ENCODE peak calls at places on chromosome 9, in ten cellular contexts. X is GM04504; J is NCI-H748 treated with DMSO at 0.1 percent for 48 hours; T is CD8-positive, alpha-beta T cell; K is Jurkat, Clone E6-1; Q is Peyer's patch; P is aorta; L is RPMI7951; R is HFF-Myc; G is A549. C is an unnamed sample.

GRCh38 chr9:28212979-28213378 is 639.7 kb upstream of the C9orf72 start:
- DNase-seq in X (peak), J (no peak), T (no peak), K (no peak), Q (no peak), P (no peak), L (peak), R (peak), G (peak), C (no peak)

GRCh38 chr9:95383845-95384244 is 66.3 kb upstream of the FANCC start:
- DNase-seq in X (no peak), J (no peak), T (no peak), K (no peak), Q (no peak), P (no peak), L (peak), R (no peak), G (peak), C (no peak)

GRCh38 chr9:27519466-27520465 is 4.3 kb upstream of the IFNK start:
- DNase-seq in X (peak), J (no peak), T (no peak), K (no peak), Q (no peak), P (no peak), L (no peak), R (no peak), G (peak), C (no peak)

GRCh38 chr9:127528407-127529251 is 77.3 kb downstream of the LRSAM1 start:
- DNase-seq in X (no peak), J (no peak), T (no peak), K (no peak), Q (no peak), P (no peak), L (no peak), R (no peak), G (no peak), C (no peak)

GRCh38 chr9:129626079-129626943 is at the start of gene NTMT1:
- DNase-seq in X (peak), J (peak), T (peak), K (peak), Q (peak), P (peak), L (peak), R (no peak), G (peak), C (peak)

GRCh38 chr9:34992376-34992951 is 2.9 kb downstream of the DNAJB5 start:
- DNase-seq in X (peak), J (no peak), T (peak), K (no peak), Q (no peak), P (peak), L (peak), R (peak), G (peak), C (peak)

GRCh38 chr9:76592105-76593010 is 133.4 kb downstream of the GCNT1 start:
- DNase-seq in X (peak), J (no peak), T (no peak), K (no peak), Q (no peak), P (no peak), L (peak), R (no peak), G (no peak), C (no peak)

GRCh38 chr9:94084314-94084713 is at the start of gene PTPDC1:
- DNase-seq in X (peak), J (no peak), T (no peak), K (peak), Q (no peak), P (no peak), L (peak), R (no peak), G (peak), C (no peak)

GRCh38 chr9:124259273-124260078 is 1.7 kb downstream of the NEK6 start:
- DNase-seq in X (peak), J (no peak), T (no peak), K (no peak), Q (peak), P (peak), L (peak), R (no peak), G (peak), C (peak)

GRCh38 chr9:32264171-32264862 is 120.1 kb upstream of the ACO1 start:
- DNase-seq in X (no peak), J (no peak), T (no peak), K (no peak), Q (no peak), P (no peak), L (no peak), R (no peak), G (no peak), C (no peak)

GRCh38 chr9:98859941-98860340 is 52.5 kb downstream of the GALNT12 start:
- DNase-seq in X (no peak), J (no peak), T (no peak), K (no peak), Q (no peak), P (no peak), L (no peak), R (no peak), G (no peak), C (no peak)

GRCh38 chr9:114370985-114371335 is 16.8 kb downstream of the AKNA start:
- DNase-seq in X (no peak), J (no peak), T (no peak), K (no peak), Q (peak), P (no peak), L (no peak), R (no peak), G (no peak), C (peak)

GRCh38 chr9:128685636-128686489 is 3.2 kb upstream of the SET start:
- DNase-seq in X (no peak), J (no peak), T (peak), K (no peak), Q (peak), P (no peak), L (no peak), R (no peak), G (no peak), C (no peak)

GRCh38 chr9:15059003-15059402 is 148.8 kb upstream of the FREM1 start:
- DNase-seq in X (no peak), J (no peak), T (no peak), K (no peak), Q (no peak), P (no peak), L (no peak), R (no peak), G (no peak), C (no peak)

GRCh38 chr9:128001411-128002298 is 20.9 kb upstream of the EEIG1 start:
- DNase-seq in X (peak), J (no peak), T (no peak), K (no peak), Q (no peak), P (peak), L (peak), R (peak), G (peak), C (no peak)

GRCh38 chr9:6822696-6823095 is 64.9 kb downstream of the KDM4C start:
- DNase-seq in X (no peak), J (no peak), T (no peak), K (no peak), Q (no peak), P (no peak), L (no peak), R (no peak), G (no peak), C (no peak)

GRCh38 chr9:137645211-137645610 is 26.4 kb downstream of the EHMT1 start:
- DNase-seq in X (no peak), J (no peak), T (no peak), K (no peak), Q (no peak), P (no peak), L (no peak), R (no peak), G (no peak), C (no peak)

GRCh38 chr9:8234286-8234819 is 434.8 kb upstream of the DMAC1 start:
- DNase-seq in X (no peak), J (no peak), T (no peak), K (no peak), Q (no peak), P (no peak), L (no peak), R (no peak), G (no peak), C (no peak)

GRCh38 chr9:74245871-74246552 is 251.1 kb upstream of the RORB start:
- DNase-seq in X (no peak), J (no peak), T (no peak), K (peak), Q (no peak), P (no peak), L (no peak), R (no peak), G (no peak), C (no peak)

GRCh38 chr9:77738932-77739331 is 90.8 kb upstream of the GNA14 start:
- DNase-seq in X (no peak), J (no peak), T (no peak), K (no peak), Q (no peak), P (no peak), L (no peak), R (no peak), G (no peak), C (no peak)

GRCh38 chr9:70053864-70054263 is 10.2 kb downstream of the MAMDC2 start:
- DNase-seq in X (no peak), J (no peak), T (no peak), K (no peak), Q (no peak), P (no peak), L (peak), R (no peak), G (no peak), C (peak)

GRCh38 chr9:69549310-69550202 is 122.6 kb downstream of the APBA1 start:
- DNase-seq in X (no peak), J (peak), T (no peak), K (peak), Q (no peak), P (no peak), L (peak), R (no peak), G (peak), C (no peak)

GRCh38 chr9:129078691-129079503 is 2.0 kb upstream of the DOLPP1 start:
- DNase-seq in X (no peak), J (no peak), T (no peak), K (no peak), Q (peak), P (no peak), L (no peak), R (no peak), G (no peak), C (no peak)

GRCh38 chr9:114580609-114581193 is 6.9 kb upstream of the ATP6V1G1 start:
- DNase-seq in X (no peak), J (no peak), T (no peak), K (no peak), Q (no peak), P (no peak), L (no peak), R (no peak), G (no peak), C (no peak)

GRCh38 chr9:116499986-116500871 is 186.9 kb upstream of the TRIM32 start:
- DNase-seq in X (peak), J (no peak), T (no peak), K (no peak), Q (no peak), P (no peak), L (peak), R (no peak), G (peak), C (no peak)

GRCh38 chr9:76394896-76395244 is 644 bp upstream of the RFK start:
- DNase-seq in X (no peak), J (peak), T (peak), K (peak), Q (peak), P (no peak), L (peak), R (no peak), G (peak), C (peak)

C was measured in sigmoid colon.